ENCODE peak calls at places on chromosome X, in four cellular contexts. C, H, F and P are unnamed samples.
A peak's percentile ranks its signal among the peaks of the same experiment; 100 is the strongest.

GRCh38 chrX:149392896-149393295 is 112.2 kb downstream of the IDS start:
- DNase-seq in C (no peak), H (no peak), F (no peak), P (no peak)

GRCh38 chrX:87744391-87744790 is 226.8 kb downstream of the KLHL4 start:
- DNase-seq in C (no peak), F (no peak), H (no peak), P (no peak)

GRCh38 chrX:104370089-104370488 is 115.4 kb upstream of the ESX1 start:
- DNase-seq in C (peak; percentile 5), H (no peak), F (no peak), P (no peak)

GRCh38 chrX:65690057-65690855 is 22.8 kb downstream of the MSN start:
- DNase-seq in F (no peak), H (no peak), C (no peak), P (peak; percentile 38)

GRCh38 chrX:13364230-13364629 is 44.4 kb upstream of the ATXN3L start:
- DNase-seq in H (no peak), F (no peak), C (no peak), P (no peak)

GRCh38 chrX:74117962-74118361 is 186.0 kb upstream of the ZCCHC13 start:
- DNase-seq in F (no peak), C (no peak), H (no peak), P (no peak)

GRCh38 chrX:67523932-67524331 is 19.9 kb upstream of the AR start:
- DNase-seq in C (no peak), F (no peak), H (no peak), P (no peak)

GRCh38 chrX:131763674-131764073 is 219.8 kb downstream of the OR13H1 start:
- DNase-seq in C (no peak), H (peak; percentile 95), F (no peak), P (peak; percentile 82)

GRCh38 chrX:68422478-68422877 is 10.8 kb downstream of the OPHN1 start:
- DNase-seq in F (no peak), H (no peak), C (no peak), P (no peak)

GRCh38 chrX:97766496-97767095 is 882.9 kb downstream of the RPA4 start:
- DNase-seq in F (no peak), H (no peak), C (no peak), P (no peak)

GRCh38 chrX:68697465-68698125 is 50.1 kb downstream of the STARD8 start:
- DNase-seq in F (no peak), C (peak; percentile 24), H (no peak), P (no peak)

GRCh38 chrX:41716767-41717473 is 7.1 kb upstream of the GPR82 start:
- DNase-seq in F (no peak), C (no peak), H (no peak), P (no peak)

GRCh38 chrX:49951524-49952193 is 29.3 kb downstream of the CLCN5 start:
- DNase-seq in C (no peak), F (no peak), H (no peak), P (no peak)

GRCh38 chrX:15758140-15758539 is 20.1 kb downstream of the CA5B start:
- DNase-seq in F (no peak), H (no peak), C (no peak), P (no peak)

GRCh38 chrX:118545510-118545909 is 49.9 kb downstream of the DOCK11 start:
- DNase-seq in C (no peak), F (no peak), H (no peak), P (no peak)

GRCh38 chrX:130626521-130626920 is 224.7 kb downstream of the RBMX2 start:
- DNase-seq in C (no peak), H (no peak), F (no peak), P (no peak)

GRCh38 chrX:111407948-111408347 is 4.0 kb downstream of the DCX start:
- DNase-seq in H (no peak), C (no peak), F (no peak), P (no peak)

GRCh38 chrX:27918799-27919198 is 62.5 kb downstream of the DCAF8L1 start:
- DNase-seq in C (no peak), F (no peak), H (no peak), P (no peak)

GRCh38 chrX:107672955-107673378 is 44.7 kb downstream of the PRPS1 start:
- DNase-seq in C (peak; percentile 70), F (no peak), H (no peak), P (peak; percentile 74)

GRCh38 chrX:36909584-36909983 is 98.6 kb upstream of the FAM47C start:
- DNase-seq in F (no peak), C (no peak), H (no peak), P (no peak)

GRCh38 chrX:56761167-56761566 is 32.1 kb downstream of the NBDY start:
- DNase-seq in C (no peak), H (no peak), F (no peak), P (no peak)

GRCh38 chrX:54223581-54223980 is 40.5 kb upstream of the FAM120C start:
- DNase-seq in H (no peak), F (no peak), C (no peak), P (no peak)

GRCh38 chrX:107723501-107723900 is 52.1 kb downstream of the TSC22D3 start:
- DNase-seq in C (no peak), H (no peak), F (no peak), P (no peak)

GRCh38 chrX:7965436-7965835 is 38.2 kb upstream of the PNPLA4 start:
- DNase-seq in F (no peak), C (no peak), H (no peak), P (no peak)

GRCh38 chrX:31074522-31074921 is 2.7 kb upstream of the FTHL17 start:
- DNase-seq in H (no peak), F (no peak), C (no peak), P (no peak)

GRCh38 chrX:82591421-82591820 is 916.7 kb upstream of the POU3F4 start:
- DNase-seq in F (no peak), H (no peak), C (no peak), P (no peak)

GRCh38 chrX:10022580-10023245 is 55.6 kb downstream of the CLDN34 start:
- DNase-seq in F (no peak), H (no peak), C (no peak), P (no peak)

GRCh38 chrX:84187501-84188319 is at the start of gene RPS6KA6:
- DNase-seq in H (no peak), C (no peak), F (peak; percentile 1), P (no peak)

GRCh38 chrX:28922106-28922505 is 334.9 kb downstream of the IL1RAPL1 start:
- DNase-seq in H (no peak), F (no peak), C (no peak), P (no peak)

GRCh38 chrX:27555514-27555913 is 34.6 kb upstream of the DCAF8L2 start:
- DNase-seq in F (no peak), H (no peak), C (no peak), P (no peak)

GRCh38 chrX:136646602-136647239 is 1.2 kb upstream of the CD40LG start:
- DNase-seq in F (no peak), C (no peak), H (no peak), P (no peak)

GRCh38 chrX:24879679-24880078 is 136.1 kb downstream of the ARX start:
- DNase-seq in C (no peak), H (no peak), F (no peak), P (no peak)

GRCh38 chrX:49995021-49995731 is 72.8 kb downstream of the CLCN5 start:
- DNase-seq in F (no peak), C (no peak), H (no peak), P (no peak)

GRCh38 chrX:48794993-48795501 is 6.8 kb upstream of the HDAC6 start:
- DNase-seq in H (no peak), C (peak; percentile 28), F (no peak), P (no peak)
- TF ChIP-seq SPI1 in H (no peak), C (peak; percentile 58), F (no peak), P (no peak)

GRCh38 chrX:40173662-40174593 is 76.2 kb upstream of the BCOR start:
- DNase-seq in H (no peak), C (no peak), F (no peak), P (peak; percentile 71)
- TF ChIP-seq POLR2AphosphoS5 in H (peak; percentile 53), C (no peak), F (peak; percentile 19), P (no peak)

GRCh38 chrX:11899091-11899490 is 141.1 kb downstream of the MSL3 start:
- DNase-seq in H (no peak), F (no peak), C (no peak), P (no peak)
- TF ChIP-seq SPI1 in H (no peak), F (no peak), C (no peak), P (no peak)

DNA sequence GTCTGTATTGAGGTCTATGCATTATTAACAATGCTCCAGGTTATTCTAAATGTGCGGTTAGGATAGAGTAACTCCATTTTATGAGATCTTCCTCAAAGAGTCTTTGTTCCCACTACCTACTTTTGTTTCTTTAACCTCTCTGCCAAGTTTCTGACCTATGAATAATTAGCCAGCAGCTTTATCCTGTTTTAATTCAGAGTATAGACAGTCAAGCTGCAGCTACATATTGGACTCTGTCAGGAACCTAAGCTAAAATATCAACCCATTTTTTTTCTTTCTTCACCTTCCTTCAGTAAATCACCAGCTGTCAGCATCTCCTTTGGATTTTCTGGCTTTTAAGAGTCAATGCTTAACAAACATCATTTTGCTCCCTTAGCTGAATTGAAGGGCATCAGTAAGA is 72.3 kb downstream of the TMEM47 start:
- DNase-seq in H (no peak), C (no peak), F (no peak), P (no peak)
- TF ChIP-seq POLR2AphosphoS5 in H (no peak), C (no peak), F (no peak), P (no peak)

GRCh38 chrX:108735680-108736508 is 469 bp downstream of the IRS4 start:
- DNase-seq in F (no peak), H (no peak), C (no peak), P (no peak)
- TF ChIP-seq SPI1 in F (no peak), H (no peak), C (no peak), P (no peak)

GRCh38 chrX:78129714-78130113 is 9.7 kb downstream of the TAF9B start:
- DNase-seq in H (no peak), C (no peak), F (no peak), P (no peak)

GRCh38 chrX:78133561-78133960 is 5.9 kb downstream of the TAF9B start:
- DNase-seq in C (no peak), H (no peak), F (no peak), P (no peak)

GRCh38 chrX:78125148-78125547 is 14.3 kb downstream of the TAF9B start:
- DNase-seq in C (no peak), H (no peak), F (no peak), P (no peak)

GRCh38 chrX:78130396-78130795 is 9.1 kb downstream of the TAF9B start:
- DNase-seq in C (no peak), F (no peak), H (no peak), P (no peak)

GRCh38 chrX:78131117-78131516 is 8.3 kb downstream of the TAF9B start:
- DNase-seq in F (no peak), H (no peak), C (no peak), P (no peak)
- TF ChIP-seq POLR2AphosphoS5 in F (no peak), H (no peak), C (no peak), P (no peak)

DNA sequence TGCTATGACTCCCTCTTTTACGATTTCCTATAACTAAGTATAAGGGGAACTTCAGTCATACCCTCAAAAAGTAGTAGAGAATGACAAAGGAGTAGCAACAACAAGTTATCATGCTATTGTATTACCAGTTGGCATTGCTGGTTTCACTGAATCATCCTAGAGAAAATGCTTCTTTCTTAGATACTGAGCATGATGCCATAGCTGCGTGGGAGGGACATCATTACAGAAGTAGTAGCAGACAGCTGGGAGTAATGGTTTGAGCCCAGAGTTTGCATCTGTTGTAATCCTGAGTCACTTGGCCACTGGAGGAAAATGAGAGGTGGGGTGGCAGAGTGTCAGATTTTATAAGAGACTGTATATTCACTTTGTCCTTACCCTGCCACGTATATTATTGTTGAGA is 38.6 kb downstream of the MTMR1 start:
- DNase-seq in C (no peak), H (no peak), F (no peak), P (peak; percentile 52)
- TF ChIP-seq SPI1 in C (no peak), H (no peak), F (no peak), P (no peak)

GRCh38 chrX:70346671-70347070 is 56.8 kb downstream of the KIF4A start:
- DNase-seq in F (no peak), H (no peak), C (no peak), P (no peak)
- TF ChIP-seq POLR2AphosphoS5 in F (no peak), H (no peak), C (no peak), P (no peak)